ENCODE peak calls at places on chromosome 6, in seven cellular contexts. R, V, I, U, H, D and K are unnamed samples.
A peak's percentile ranks its signal among the peaks of the same experiment; 100 is the strongest.

GRCh38 chr6:154732538-154732823 is 735 bp upstream of the SCAF8 start:
- DNase-seq in R (no peak), V (no peak), I (no peak), U (peak; percentile 50), H (no peak), D (no peak), K (no peak)

GRCh38 chr6:133341607-133342158 is 100.5 kb downstream of the EYA4 start:
- DNase-seq in R (no peak), V (peak; percentile 64), I (no peak), U (peak; percentile 85), H (peak; percentile 87), D (no peak), K (no peak)

GRCh38 chr6:49606696-49607390 is 29.8 kb downstream of the RHAG start:
- DNase-seq in R (no peak), V (peak; percentile 57), I (no peak), U (peak; percentile 79), H (peak; percentile 90), D (peak; percentile 42), K (no peak)

GRCh38 chr6:82015043-82015442 is 232.5 kb downstream of the IBTK start:
- DNase-seq in R (no peak), V (no peak), I (no peak), U (peak; percentile 63), H (peak; percentile 55), D (no peak), K (no peak)

GRCh38 chr6:48922837-48923236 is 540.2 kb downstream of the MMUT start:
- DNase-seq in R (no peak), V (no peak), I (no peak), U (no peak), H (no peak), D (no peak), K (no peak)

GRCh38 chr6:44297063-44298038 is 15.8 kb downstream of the AARS2 start:
- DNase-seq in R (peak; percentile 78), V (no peak), I (peak; percentile 57), U (no peak), H (peak; percentile 35), D (no peak), K (no peak)

GRCh38 chr6:44967481-44967880 is 360.6 kb upstream of the RUNX2 start:
- DNase-seq in R (no peak), V (no peak), I (no peak), U (peak; percentile 15), H (no peak), D (no peak), K (no peak)

GRCh38 chr6:7112741-7113313 is 5.1 kb downstream of the RREB1 start:
- DNase-seq in R (peak; percentile 48), V (no peak), I (no peak), U (peak; percentile 78), H (no peak), D (no peak), K (no peak)

GRCh38 chr6:13243033-13243432 is 85.3 kb downstream of the TBC1D7 start:
- DNase-seq in R (no peak), V (peak; percentile 27), I (no peak), U (no peak), H (no peak), D (no peak), K (no peak)

GRCh38 chr6:131167773-131168172 is 32.5 kb downstream of the AKAP7 start:
- DNase-seq in R (no peak), V (no peak), I (no peak), U (no peak), H (peak; percentile 23), D (no peak), K (no peak)

GRCh38 chr6:26459023-26459810 is 1.5 kb downstream of the BTN2A1 start:
- DNase-seq in R (no peak), V (no peak), I (no peak), U (no peak), H (peak; percentile 42), D (no peak), K (no peak)

GRCh38 chr6:163579111-163579879 is 164.8 kb downstream of the QKI start:
- DNase-seq in R (no peak), V (no peak), I (no peak), U (no peak), H (peak; percentile 16), D (no peak), K (no peak)

GRCh38 chr6:72386324-72386723 is 235.5 kb upstream of the KCNQ5 start:
- DNase-seq in R (no peak), V (no peak), I (no peak), U (no peak), H (peak; percentile 80), D (no peak), K (no peak)

GRCh38 chr6:118719351-118720124 is 68.1 kb upstream of the CEP85L start:
- DNase-seq in R (no peak), V (no peak), I (no peak), U (no peak), H (no peak), D (no peak), K (no peak)